ENCODE peak calls at places on chromosomes 6 and 20, in four cellular contexts. One of them, this sample, is unnamed.

GRCh38 chr20:55058938-55059337 is 583.5 kb downstream of the DOK5 start:
- DNase-seq in choroid plexus epithelial cell: no peak
- DNase-seq in epithelial cell of esophagus: no peak
- DNase-seq in spleen: no peak
- DNase-seq in this sample: no peak

GRCh38 chr6:132830236-132830799 is 15.9 kb downstream of the RPS12 start:
- DNase-seq in spleen: no peak
- DNase-seq in choroid plexus epithelial cell: peak
- DNase-seq in epithelial cell of esophagus: peak
- DNase-seq in this sample: no peak

GRCh38 chr6:130851026-130851425 is 23.8 kb downstream of the SMLR1 start:
- DNase-seq in choroid plexus epithelial cell: no peak
- DNase-seq in epithelial cell of esophagus: no peak
- DNase-seq in spleen: no peak
- DNase-seq in this sample: no peak

GRCh38 chr6:106974337-106974998 is at the start of gene CD24:
- DNase-seq in choroid plexus epithelial cell: no peak
- DNase-seq in spleen: peak
- DNase-seq in epithelial cell of esophagus: peak
- DNase-seq in this sample: peak

GRCh38 chr6:94443701-94444100 is 1024.3 kb upstream of the EPHA7 start:
- DNase-seq in choroid plexus epithelial cell: no peak
- DNase-seq in epithelial cell of esophagus: no peak
- DNase-seq in spleen: no peak
- DNase-seq in this sample: no peak

GRCh38 chr6:24743265-24743943 is 24.4 kb upstream of the C6orf62 start:
- DNase-seq in choroid plexus epithelial cell: peak
- DNase-seq in spleen: no peak
- DNase-seq in epithelial cell of esophagus: peak
- DNase-seq in this sample: no peak

GRCh38 chr6:162245831-162246230 is 481.7 kb downstream of the PRKN start:
- DNase-seq in spleen: no peak
- DNase-seq in epithelial cell of esophagus: no peak
- DNase-seq in choroid plexus epithelial cell: no peak
- DNase-seq in this sample: no peak

GRCh38 chr6:113148576-113148975 is 708.6 kb upstream of the MARCKS start:
- DNase-seq in epithelial cell of esophagus: no peak
- DNase-seq in choroid plexus epithelial cell: peak
- DNase-seq in spleen: no peak
- DNase-seq in this sample: no peak

GRCh38 chr20:2706688-2707352 is 14.2 kb downstream of the EBF4 start:
- DNase-seq in spleen: no peak
- DNase-seq in choroid plexus epithelial cell: no peak
- DNase-seq in epithelial cell of esophagus: no peak
- DNase-seq in this sample: peak

GRCh38 chr6:21198032-21198640 is 395.4 kb upstream of the SOX4 start:
- DNase-seq in epithelial cell of esophagus: no peak
- DNase-seq in choroid plexus epithelial cell: no peak
- DNase-seq in spleen: no peak
- DNase-seq in this sample: no peak

GRCh38 chr6:27617700-27618689 is 145.1 kb upstream of the ZNF184 start:
- DNase-seq in choroid plexus epithelial cell: peak
- DNase-seq in epithelial cell of esophagus: peak
- DNase-seq in spleen: no peak
- DNase-seq in this sample: no peak

GRCh38 chr6:127945434-127946097 is 44.7 kb upstream of the THEMIS start:
- DNase-seq in epithelial cell of esophagus: no peak
- DNase-seq in spleen: no peak
- DNase-seq in choroid plexus epithelial cell: no peak
- DNase-seq in this sample: no peak

GRCh38 chr20:41169184-41169690 is 31.9 kb downstream of the PLCG1 start:
- DNase-seq in choroid plexus epithelial cell: no peak
- DNase-seq in spleen: no peak
- DNase-seq in epithelial cell of esophagus: no peak
- DNase-seq in this sample: no peak

GRCh38 chr6:36682328-36683144 is 4.0 kb downstream of the CDKN1A start:
- DNase-seq in choroid plexus epithelial cell: peak
- DNase-seq in spleen: peak
- DNase-seq in epithelial cell of esophagus: peak
- DNase-seq in this sample: no peak

GRCh38 chr20:24166127-24166389 is 177.5 kb upstream of the GGTLC1 start:
- DNase-seq in epithelial cell of esophagus: no peak
- DNase-seq in choroid plexus epithelial cell: no peak
- DNase-seq in spleen: no peak
- DNase-seq in this sample: no peak

GRCh38 chr6:120608826-120609225 is 725.5 kb downstream of the TBC1D32 start:
- DNase-seq in choroid plexus epithelial cell: peak
- DNase-seq in spleen: no peak
- DNase-seq in epithelial cell of esophagus: peak
- DNase-seq in this sample: no peak

GRCh38 chr6:31837612-31838553 is 10.3 kb downstream of the HSPA1B start:
- DNase-seq in choroid plexus epithelial cell: no peak
- DNase-seq in epithelial cell of esophagus: no peak
- DNase-seq in spleen: peak
- DNase-seq in this sample: no peak

GRCh38 chr6:150142304-150142656 is 564 bp upstream of the PPP1R14C start:
- DNase-seq in spleen: no peak
- DNase-seq in epithelial cell of esophagus: peak
- DNase-seq in choroid plexus epithelial cell: peak
- DNase-seq in this sample: no peak

GRCh38 chr6:117546674-117547073 is 55.6 kb downstream of the GOPC start:
- DNase-seq in epithelial cell of esophagus: no peak
- DNase-seq in choroid plexus epithelial cell: no peak
- DNase-seq in spleen: no peak
- DNase-seq in this sample: no peak

GRCh38 chr6:25454141-25454540 is 175.0 kb downstream of the CARMIL1 start:
- DNase-seq in spleen: no peak
- DNase-seq in choroid plexus epithelial cell: peak
- DNase-seq in epithelial cell of esophagus: peak
- DNase-seq in this sample: no peak

GRCh38 chr6:30646450-30647038 is 389 bp upstream of the C6orf136 start:
- DNase-seq in spleen: peak
- DNase-seq in epithelial cell of esophagus: no peak
- DNase-seq in choroid plexus epithelial cell: no peak
- DNase-seq in this sample: no peak

GRCh38 chr6:140849441-140849840 is 1283.3 kb upstream of the GJE1 start:
- DNase-seq in spleen: no peak
- DNase-seq in choroid plexus epithelial cell: peak
- DNase-seq in epithelial cell of esophagus: no peak
- DNase-seq in this sample: no peak

GRCh38 chr20:62766071-62766450 is 30.2 kb upstream of the MRGBP start:
- DNase-seq in epithelial cell of esophagus: no peak
- DNase-seq in choroid plexus epithelial cell: no peak
- DNase-seq in spleen: no peak
- DNase-seq in this sample: no peak

GRCh38 chr6:31092238-31092637 is 20.1 kb downstream of the C6orf15 start:
- DNase-seq in choroid plexus epithelial cell: no peak
- DNase-seq in epithelial cell of esophagus: no peak
- DNase-seq in spleen: no peak
- DNase-seq in this sample: no peak

GRCh38 chr6:27049863-27050781 is 197.4 kb upstream of the PRSS16 start:
- DNase-seq in epithelial cell of esophagus: peak
- DNase-seq in spleen: no peak
- DNase-seq in choroid plexus epithelial cell: no peak
- DNase-seq in this sample: no peak

GRCh38 chr20:36043447-36043846 is 75.1 kb downstream of the CNBD2 start:
- DNase-seq in spleen: no peak
- DNase-seq in epithelial cell of esophagus: no peak
- DNase-seq in choroid plexus epithelial cell: no peak
- DNase-seq in this sample: no peak

GRCh38 chr20:44692932-44693476 is 22.2 kb upstream of the CCN5 start:
- DNase-seq in epithelial cell of esophagus: peak
- DNase-seq in choroid plexus epithelial cell: peak
- DNase-seq in spleen: no peak
- DNase-seq in this sample: no peak

GRCh38 chr20:4811661-4812181 is 90.0 kb downstream of the PRND start:
- DNase-seq in epithelial cell of esophagus: no peak
- DNase-seq in spleen: peak
- DNase-seq in choroid plexus epithelial cell: no peak
- DNase-seq in this sample: no peak

GRCh38 chr20:59159091-59159821 is 4.4 kb upstream of the ZNF831 start:
- DNase-seq in epithelial cell of esophagus: no peak
- DNase-seq in choroid plexus epithelial cell: no peak
- DNase-seq in spleen: no peak
- DNase-seq in this sample: no peak

GRCh38 chr20:13671500-13672288 is 33.0 kb upstream of the TASP1 start:
- DNase-seq in epithelial cell of esophagus: peak
- DNase-seq in choroid plexus epithelial cell: peak
- DNase-seq in spleen: no peak
- DNase-seq in this sample: no peak

GRCh38 chr20:48633620-48634257 is 194.1 kb downstream of the PREX1 start:
- DNase-seq in choroid plexus epithelial cell: no peak
- DNase-seq in epithelial cell of esophagus: no peak
- DNase-seq in spleen: peak
- DNase-seq in this sample: no peak

GRCh38 chr20:60467078-60467477 is 508.9 kb downstream of the CDH26 start:
- DNase-seq in epithelial cell of esophagus: no peak
- DNase-seq in spleen: no peak
- DNase-seq in choroid plexus epithelial cell: no peak
- DNase-seq in this sample: no peak

GRCh38 chr6:97501875-97502274 is 218.9 kb upstream of the MMS22L start:
- DNase-seq in epithelial cell of esophagus: no peak
- DNase-seq in spleen: no peak
- DNase-seq in choroid plexus epithelial cell: no peak
- DNase-seq in this sample: no peak

GRCh38 chr20:17172826-17173420 is 53.9 kb upstream of the PCSK2 start:
- DNase-seq in epithelial cell of esophagus: no peak
- DNase-seq in spleen: no peak
- DNase-seq in choroid plexus epithelial cell: no peak
- DNase-seq in this sample: no peak

GRCh38 chr6:3398755-3399671 is 57.8 kb downstream of the SLC22A23 start:
- DNase-seq in spleen: no peak
- DNase-seq in choroid plexus epithelial cell: no peak
- DNase-seq in epithelial cell of esophagus: no peak
- DNase-seq in this sample: no peak

GRCh38 chr6:163438940-163439335 is 24.4 kb downstream of the QKI start:
- DNase-seq in epithelial cell of esophagus: no peak
- DNase-seq in spleen: peak
- DNase-seq in choroid plexus epithelial cell: no peak
- DNase-seq in this sample: no peak

GRCh38 chr6:20600831-20601230 is 66.6 kb downstream of the CDKAL1 start:
- DNase-seq in choroid plexus epithelial cell: no peak
- DNase-seq in epithelial cell of esophagus: peak
- DNase-seq in spleen: no peak
- DNase-seq in this sample: no peak

GRCh38 chr6:98529364-98529763 is 305.0 kb upstream of the POU3F2 start:
- DNase-seq in choroid plexus epithelial cell: no peak
- DNase-seq in spleen: no peak
- DNase-seq in epithelial cell of esophagus: no peak
- DNase-seq in this sample: no peak

DNA sequence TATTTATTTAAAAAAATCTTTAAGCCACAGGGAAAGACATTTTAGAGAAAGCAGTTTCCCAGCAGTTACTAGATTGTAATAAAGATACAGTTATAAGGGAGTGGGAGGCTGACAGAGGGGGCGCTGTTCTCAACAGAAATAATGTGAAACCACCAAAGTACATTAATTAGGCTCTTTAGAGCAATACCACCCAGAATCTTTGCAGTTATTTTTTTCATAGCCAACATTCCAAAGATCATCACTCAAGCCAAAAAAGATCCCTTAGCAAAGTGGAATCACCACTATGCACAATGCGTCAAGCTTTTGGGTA is 331.3 kb upstream of the DEFB112 start:
- DNase-seq in epithelial cell of esophagus: no peak
- DNase-seq in choroid plexus epithelial cell: no peak
- DNase-seq in spleen: no peak
- DNase-seq in this sample: no peak
- TF ChIP-seq CTCF in epithelial cell of esophagus: no peak
- TF ChIP-seq CTCF in choroid plexus epithelial cell: no peak
- TF ChIP-seq CTCF in spleen: no peak
- TF ChIP-seq CTCF in this sample: peak

DNA sequence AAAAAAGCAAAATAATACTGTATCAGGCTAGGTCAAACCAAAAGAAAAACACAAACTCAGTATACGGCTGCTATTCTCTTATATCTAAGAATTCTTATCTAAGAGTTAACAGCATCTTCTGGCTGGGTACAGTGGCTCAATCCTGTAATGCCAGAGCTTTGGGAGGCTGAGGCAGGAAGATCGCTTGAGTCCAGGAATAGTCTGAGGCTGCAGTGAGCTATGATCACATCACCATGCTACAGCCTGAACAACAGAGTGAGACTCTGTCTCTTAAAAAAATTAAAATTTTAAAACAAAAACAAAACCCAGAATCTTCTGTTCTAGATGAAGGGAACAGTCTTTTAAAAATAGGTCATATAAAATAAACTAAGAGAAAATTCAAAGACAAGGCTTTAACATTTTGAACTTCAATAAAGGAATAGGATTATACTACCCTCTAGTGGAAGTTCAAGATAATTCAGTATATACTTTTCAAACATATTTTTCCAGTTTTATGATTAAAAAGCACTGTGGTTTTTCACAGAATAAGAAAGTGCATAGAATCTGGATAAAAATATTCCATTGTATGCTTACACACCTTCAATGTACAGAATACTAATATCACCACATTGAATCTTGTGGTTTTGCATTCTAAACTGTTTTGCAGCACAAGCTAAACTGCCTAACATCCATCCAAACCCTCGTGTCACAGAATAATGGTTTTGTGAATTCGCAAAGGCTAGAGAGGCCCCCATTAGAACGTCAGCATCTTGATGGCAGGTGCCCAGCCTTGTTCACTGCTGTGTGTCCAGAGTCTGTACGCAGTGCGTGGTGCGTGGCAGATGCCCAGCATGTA is 39.3 kb downstream of the DTNBP1 start:
- DNase-seq in choroid plexus epithelial cell: peak
- DNase-seq in epithelial cell of esophagus: peak
- DNase-seq in spleen: no peak
- DNase-seq in this sample: no peak
- TF ChIP-seq CTCF in choroid plexus epithelial cell: peak
- TF ChIP-seq CTCF in epithelial cell of esophagus: peak
- TF ChIP-seq CTCF in spleen: peak
- TF ChIP-seq CTCF in this sample: peak

GRCh38 chr6:157954150-157955117 is 27.2 kb upstream of the SYNJ2 start:
- DNase-seq in choroid plexus epithelial cell: peak
- DNase-seq in epithelial cell of esophagus: peak
- DNase-seq in spleen: no peak
- DNase-seq in this sample: no peak

GRCh38 chr6:157956171-157956730 is 25.4 kb upstream of the SYNJ2 start:
- DNase-seq in choroid plexus epithelial cell: no peak
- DNase-seq in epithelial cell of esophagus: no peak
- DNase-seq in spleen: no peak
- DNase-seq in this sample: no peak

GRCh38 chr6:157952751-157953479 is 28.7 kb upstream of the SYNJ2 start:
- DNase-seq in epithelial cell of esophagus: peak
- DNase-seq in choroid plexus epithelial cell: no peak
- DNase-seq in spleen: no peak
- DNase-seq in this sample: no peak

GRCh38 chr6:157953580-157954091 is 28.0 kb upstream of the SYNJ2 start:
- DNase-seq in epithelial cell of esophagus: no peak
- DNase-seq in spleen: no peak
- DNase-seq in choroid plexus epithelial cell: no peak
- DNase-seq in this sample: no peak

GRCh38 chr6:157955675-157956074 is 26.0 kb upstream of the SYNJ2 start:
- DNase-seq in epithelial cell of esophagus: no peak
- DNase-seq in choroid plexus epithelial cell: no peak
- DNase-seq in spleen: no peak
- DNase-seq in this sample: no peak
- TF ChIP-seq CTCF in epithelial cell of esophagus: no peak
- TF ChIP-seq CTCF in choroid plexus epithelial cell: no peak
- TF ChIP-seq CTCF in spleen: no peak
- TF ChIP-seq CTCF in this sample: no peak

GRCh38 chr6:110048221-110048875 is 70.2 kb downstream of the GPR6 start:
- DNase-seq in spleen: no peak
- DNase-seq in epithelial cell of esophagus: no peak
- DNase-seq in choroid plexus epithelial cell: peak
- DNase-seq in this sample: no peak
- TF ChIP-seq CTCF in spleen: no peak
- TF ChIP-seq CTCF in epithelial cell of esophagus: no peak
- TF ChIP-seq CTCF in choroid plexus epithelial cell: no peak
- TF ChIP-seq CTCF in this sample: no peak

This sample was measured in type B pancreatic cell.